ENCODE peak calls at places on chromosome 13, in five cellular contexts. One of them, this sample, is unnamed.

GRCh38 chr13:39768962-39769361 is 113.5 kb downstream of the COG6 start:
- DNase-seq in cardiac muscle cell: no peak
- DNase-seq in uterus: no peak
- DNase-seq in heart left ventricle: no peak
- DNase-seq in adrenal gland: no peak
- DNase-seq in this sample: no peak

GRCh38 chr13:31851201-31851600 is 111.9 kb downstream of the RXFP2 start:
- DNase-seq in cardiac muscle cell: no peak
- DNase-seq in uterus: no peak
- DNase-seq in heart left ventricle: no peak
- DNase-seq in adrenal gland: no peak
- DNase-seq in this sample: no peak

GRCh38 chr13:50889317-50889716 is 20.3 kb upstream of the RNASEH2B start:
- DNase-seq in cardiac muscle cell: no peak
- DNase-seq in uterus: no peak
- DNase-seq in heart left ventricle: no peak
- DNase-seq in adrenal gland: no peak
- DNase-seq in this sample: no peak

GRCh38 chr13:73776137-73776785 is 357.9 kb downstream of the KLF12 start:
- DNase-seq in cardiac muscle cell: no peak
- DNase-seq in uterus: no peak
- DNase-seq in heart left ventricle: no peak
- DNase-seq in adrenal gland: no peak
- DNase-seq in this sample: no peak

GRCh38 chr13:26019881-26020535 is 31.8 kb downstream of the SHISA2 start:
- DNase-seq in cardiac muscle cell: no peak
- DNase-seq in uterus: no peak
- DNase-seq in heart left ventricle: no peak
- DNase-seq in adrenal gland: no peak
- DNase-seq in this sample: peak; percentile 43

GRCh38 chr13:35716186-35716585 is 239.7 kb upstream of the MAB21L1 start:
- DNase-seq in cardiac muscle cell: no peak
- DNase-seq in uterus: peak; percentile 40
- DNase-seq in heart left ventricle: no peak
- DNase-seq in adrenal gland: no peak
- DNase-seq in this sample: peak; percentile 19

GRCh38 chr13:95791084-95791722 is 114.3 kb downstream of the DNAJC3 start:
- DNase-seq in cardiac muscle cell: no peak
- DNase-seq in uterus: no peak
- DNase-seq in heart left ventricle: no peak
- DNase-seq in adrenal gland: no peak
- DNase-seq in this sample: no peak

GRCh38 chr13:25114220-25114619 is 18.3 kb downstream of the PABPC3 start:
- DNase-seq in cardiac muscle cell: peak; percentile 79
- DNase-seq in uterus: no peak
- DNase-seq in heart left ventricle: peak; percentile 72
- DNase-seq in adrenal gland: peak; percentile 89
- DNase-seq in this sample: peak; percentile 77

GRCh38 chr13:85137516-85137915 is 661.7 kb downstream of the SLITRK6 start:
- DNase-seq in cardiac muscle cell: no peak
- DNase-seq in uterus: no peak
- DNase-seq in heart left ventricle: no peak
- DNase-seq in adrenal gland: no peak
- DNase-seq in this sample: no peak

GRCh38 chr13:26811636-26812035 is 51.0 kb upstream of the GPR12 start:
- DNase-seq in cardiac muscle cell: no peak
- DNase-seq in uterus: no peak
- DNase-seq in heart left ventricle: no peak
- DNase-seq in adrenal gland: no peak
- DNase-seq in this sample: no peak

GRCh38 chr13:32901994-32902780 is 114.0 kb upstream of the KL start:
- DNase-seq in cardiac muscle cell: no peak
- DNase-seq in uterus: no peak
- DNase-seq in heart left ventricle: peak; percentile 39
- DNase-seq in adrenal gland: no peak
- DNase-seq in this sample: peak; percentile 82

GRCh38 chr13:72314210-72314609 is 413.2 kb downstream of the MZT1 start:
- DNase-seq in cardiac muscle cell: no peak
- DNase-seq in uterus: no peak
- DNase-seq in heart left ventricle: no peak
- DNase-seq in adrenal gland: no peak
- DNase-seq in this sample: no peak

GRCh38 chr13:42968906-42969305 is 23.1 kb downstream of the EPSTI1 start:
- DNase-seq in cardiac muscle cell: no peak
- DNase-seq in uterus: no peak
- DNase-seq in heart left ventricle: no peak
- DNase-seq in adrenal gland: no peak
- DNase-seq in this sample: no peak

DNA sequence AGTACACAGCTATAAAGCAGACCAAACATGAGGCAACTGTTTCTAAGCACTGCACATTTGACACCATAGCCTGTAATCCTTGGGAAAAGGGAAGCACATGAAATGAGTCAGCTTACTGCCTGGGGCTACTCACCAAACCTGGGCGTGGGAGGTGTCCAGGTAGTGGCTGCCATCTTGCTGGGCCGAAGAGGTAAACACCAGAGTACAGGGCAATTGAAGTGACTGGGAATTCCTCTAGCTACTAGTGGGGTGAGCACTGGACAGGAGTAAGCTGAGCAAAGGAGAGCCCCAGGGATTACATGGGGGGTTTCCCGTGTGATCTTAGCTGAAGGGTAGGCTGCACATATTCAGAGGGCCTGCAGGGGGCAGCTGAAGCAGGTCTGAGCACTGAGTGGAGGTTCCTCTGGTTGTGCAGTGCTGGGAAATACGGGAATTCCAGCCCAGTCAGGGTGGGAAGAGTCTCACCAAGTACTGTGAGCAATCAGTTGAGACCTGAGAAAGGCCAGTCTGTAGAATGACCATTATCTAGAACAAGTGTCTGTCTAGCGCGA is 140.5 kb downstream of the SLC7A1 start:
- DNase-seq in cardiac muscle cell: no peak
- DNase-seq in uterus: no peak
- DNase-seq in heart left ventricle: no peak
- DNase-seq in adrenal gland: no peak
- DNase-seq in this sample: peak; percentile 95
- TF ChIP-seq CTCF in cardiac muscle cell: peak; percentile 48
- TF ChIP-seq CTCF in uterus: no peak
- TF ChIP-seq CTCF in heart left ventricle: peak; percentile 33
- TF ChIP-seq CTCF in adrenal gland: no peak
- TF ChIP-seq CTCF in this sample: peak; percentile 28

DNA sequence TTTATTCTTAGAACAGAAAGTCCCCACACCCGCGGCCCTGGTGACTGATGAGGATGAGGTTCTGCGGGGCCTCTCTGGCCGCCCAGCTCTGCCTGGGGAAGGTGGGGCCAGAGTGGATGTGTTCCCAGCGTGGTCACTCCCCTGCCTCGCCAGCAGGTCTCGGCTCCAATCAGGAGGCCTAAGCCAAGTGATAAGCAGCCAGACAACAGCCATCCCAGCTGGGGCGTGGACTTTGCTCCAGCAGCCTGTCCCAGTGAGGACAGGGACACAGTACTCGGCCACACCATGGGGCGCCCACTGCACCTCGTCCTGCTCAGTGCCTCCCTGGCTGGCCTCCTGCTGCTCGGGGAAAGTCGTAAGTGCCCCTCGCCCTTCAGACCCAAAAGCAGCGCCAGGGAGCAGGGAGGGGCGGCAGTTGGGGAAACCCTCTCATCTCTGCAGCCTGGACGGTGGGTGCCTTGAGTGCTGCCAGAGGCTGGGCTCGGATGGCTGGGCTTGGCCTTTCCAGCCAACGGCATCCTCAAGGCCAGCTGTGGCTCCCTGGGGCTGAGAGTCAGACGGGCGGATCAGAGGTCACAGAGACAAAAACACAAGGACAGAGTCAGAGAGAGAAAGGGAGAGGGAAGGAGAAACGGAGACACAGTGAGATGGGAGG is at the start of gene F10:
- DNase-seq in cardiac muscle cell: peak; percentile 52
- DNase-seq in uterus: peak; percentile 62
- DNase-seq in heart left ventricle: peak; percentile 79
- DNase-seq in adrenal gland: peak; percentile 88
- DNase-seq in this sample: no peak
- TF ChIP-seq CTCF in cardiac muscle cell: no peak
- TF ChIP-seq CTCF in uterus: peak; percentile 42
- TF ChIP-seq CTCF in heart left ventricle: no peak
- TF ChIP-seq CTCF in adrenal gland: no peak
- TF ChIP-seq CTCF in this sample: no peak

DNA sequence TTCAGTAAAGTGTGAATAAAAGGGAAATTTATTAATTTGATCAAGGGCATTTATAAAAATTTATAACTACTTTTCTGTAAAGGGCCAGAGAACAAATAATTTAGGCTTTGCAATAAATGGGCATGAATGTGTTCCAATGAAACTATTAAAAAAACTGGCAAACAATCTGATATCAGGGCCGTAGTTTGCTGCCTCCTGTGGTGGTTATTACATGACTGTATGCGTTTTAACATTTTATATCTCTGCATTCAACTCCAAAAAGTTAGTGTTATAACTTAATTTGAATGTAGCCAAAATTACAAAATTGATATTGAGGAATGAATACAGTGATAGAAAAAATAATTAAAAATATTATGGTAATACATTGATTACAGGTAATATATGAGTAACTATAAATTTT is 80.5 kb upstream of the POSTN start:
- DNase-seq in cardiac muscle cell: no peak
- DNase-seq in uterus: no peak
- DNase-seq in heart left ventricle: no peak
- DNase-seq in adrenal gland: no peak
- DNase-seq in this sample: no peak
- TF ChIP-seq CTCF in cardiac muscle cell: peak; percentile 22
- TF ChIP-seq CTCF in uterus: no peak
- TF ChIP-seq CTCF in heart left ventricle: no peak
- TF ChIP-seq CTCF in adrenal gland: no peak
- TF ChIP-seq CTCF in this sample: peak; percentile 11

GRCh38 chr13:70864731-70865130 is 756.5 kb upstream of the KLHL1 start:
- DNase-seq in cardiac muscle cell: no peak
- DNase-seq in uterus: no peak
- DNase-seq in heart left ventricle: no peak
- DNase-seq in adrenal gland: no peak
- DNase-seq in this sample: no peak
- TF ChIP-seq CTCF in cardiac muscle cell: no peak
- TF ChIP-seq CTCF in uterus: no peak
- TF ChIP-seq CTCF in heart left ventricle: no peak
- TF ChIP-seq CTCF in adrenal gland: no peak
- TF ChIP-seq CTCF in this sample: no peak